ENCODE peak calls at places on chromosomes 11 and 22, in four cellular contexts. G is NCI-H2107, I is amniotic epithelial cell, F is adrenal gland. L is an unnamed sample.

GRCh38 chr11:70448983-70449567 is 50.7 kb downstream of the CTTN start:
- DNase-seq in G (no peak), I (no peak), F (no peak), L (no peak)

GRCh38 chr22:35552846-35553245 is 12.2 kb downstream of the RASD2 start:
- DNase-seq in G (no peak), I (no peak), F (no peak), L (no peak)

GRCh38 chr11:64268687-64269379 is 15.6 kb downstream of the BAD start:
- DNase-seq in G (no peak), I (peak; percentile 90), F (peak; percentile 94), L (peak; percentile 78)

GRCh38 chr11:2266586-2267305 is 3.6 kb downstream of the ASCL2 start:
- DNase-seq in G (no peak), I (no peak), F (no peak), L (no peak)

GRCh38 chr22:50606126-50606525 is 5.5 kb downstream of the MAPK8IP2 start:
- DNase-seq in G (no peak), I (no peak), F (no peak), L (no peak)

GRCh38 chr11:14891143-14892035 is 642 bp downstream of the CYP2R1 start:
- DNase-seq in G (peak; percentile 79), I (peak; percentile 84), F (peak; percentile 88), L (peak; percentile 91)

GRCh38 chr11:129992161-129992944 is 10.3 kb downstream of the PRDM10 start:
- DNase-seq in G (peak; percentile 55), I (peak; percentile 81), F (peak; percentile 50), L (peak; percentile 80)

GRCh38 chr11:121582296-121582695 is 129.5 kb upstream of the SORL1-AS1 start:
- DNase-seq in G (no peak), I (no peak), F (no peak), L (no peak)

GRCh38 chr11:33444835-33445594 is 187.8 kb downstream of the HIPK3 start:
- DNase-seq in G (no peak), I (no peak), F (no peak), L (no peak)

GRCh38 chr11:126781942-126782341 is 218.6 kb downstream of the KIRREL3 start:
- DNase-seq in G (no peak), I (no peak), F (no peak), L (no peak)